ENCODE peak calls at places on chromosomes 3 and 15, in six cellular contexts. U is GM23248, H is heart left ventricle, R is left ventricle myocardium inferior, A is right cardiac atrium, Q is uterus. J is an unnamed sample. For H3K9me3, the result is how much of the 10 kb centered on the place peaks cover.

GRCh38 chr3:188270423-188270972 is 116.5 kb downstream of the LPP start:
- DNase-seq in U (peak), H (no peak), R (no peak), A (no peak), Q (peak), J (no peak)

GRCh38 chr3:41239587-41239986 is 40.3 kb downstream of the CTNNB1 start:
- DNase-seq in U (peak), H (no peak), R (no peak), A (no peak), Q (no peak), J (no peak)

GRCh38 chr3:27079427-27080105 is 289.6 kb downstream of the NEK10 start:
- DNase-seq in U (peak), H (no peak), R (no peak), A (no peak), Q (no peak), J (no peak)

GRCh38 chr3:129276385-129276784 is 2.3 kb upstream of the HMCES start:
- DNase-seq in U (no peak), H (no peak), R (no peak), A (no peak), Q (no peak), J (no peak)

GRCh38 chr15:76139368-76140068 is 79.7 kb downstream of the TMEM266 start:
- DNase-seq in U (peak), H (no peak), R (peak), A (peak), Q (peak), J (peak)

GRCh38 chr3:184500344-184500923 is 61.2 kb upstream of the EPHB3 start:
- DNase-seq in U (no peak), H (no peak), R (no peak), A (no peak), Q (no peak), J (no peak)

GRCh38 chr3:9883676-9884554 is 3.9 kb upstream of the CIDEC start:
- DNase-seq in U (peak), H (no peak), R (no peak), A (no peak), Q (peak), J (no peak)

GRCh38 chr3:148233403-148233802 is 464.3 kb upstream of the AGTR1 start:
- DNase-seq in U (peak), H (no peak), R (no peak), A (no peak), Q (no peak), J (no peak)

GRCh38 chr3:19016846-19017245 is 131.5 kb upstream of the KCNH8 start:
- DNase-seq in U (no peak), H (no peak), R (no peak), A (no peak), Q (no peak), J (no peak)

GRCh38 chr15:51971353-51972133 is at the start of gene LEO1:
- DNase-seq in U (peak), H (peak), R (peak), A (peak), Q (peak), J (peak)

GRCh38 chr3:196645917-196646735 is 6.6 kb downstream of the NRROS start:
- DNase-seq in U (no peak), H (no peak), R (no peak), A (no peak), Q (no peak), J (no peak)

GRCh38 chr15:65032823-65033537 is 3.5 kb upstream of the MTFMT start:
- DNase-seq in U (peak), H (peak), R (peak), A (peak), Q (peak), J (peak)

GRCh38 chr3:10390641-10391373 is 69.9 kb upstream of the SEC13 start:
- DNase-seq in U (no peak), H (no peak), R (no peak), A (no peak), Q (no peak), J (no peak)

GRCh38 chr15:30791239-30791638 is 112.5 kb upstream of the FAN1 start:
- DNase-seq in U (peak), H (no peak), R (no peak), A (no peak), Q (no peak), J (peak)

GRCh38 chr15:93418566-93418965 is 329.6 kb upstream of the RGMA start:
- DNase-seq in U (no peak), H (no peak), R (no peak), A (no peak), Q (no peak), J (no peak)

GRCh38 chr15:93417156-93418077 is 328.4 kb upstream of the RGMA start:
- DNase-seq in U (no peak), H (peak), R (peak), A (peak), Q (no peak), J (no peak)

GRCh38 chr15:93422476-93422875 is 333.5 kb upstream of the RGMA start:
- DNase-seq in U (no peak), H (no peak), R (no peak), A (no peak), Q (no peak), J (no peak)

GRCh38 chr15:93420050-93420452 is 331.0 kb upstream of the RGMA start:
- DNase-seq in U (no peak), H (no peak), R (no peak), A (no peak), Q (no peak), J (no peak)

GRCh38 chr15:93420477-93420876 is 331.5 kb upstream of the RGMA start:
- DNase-seq in U (no peak), H (no peak), R (no peak), A (no peak), Q (no peak), J (no peak)
- H3K9me3 ChIP-seq in U (under half), H (under half), R (under half), A (under half), Q (under half), J (under half)

DNA sequence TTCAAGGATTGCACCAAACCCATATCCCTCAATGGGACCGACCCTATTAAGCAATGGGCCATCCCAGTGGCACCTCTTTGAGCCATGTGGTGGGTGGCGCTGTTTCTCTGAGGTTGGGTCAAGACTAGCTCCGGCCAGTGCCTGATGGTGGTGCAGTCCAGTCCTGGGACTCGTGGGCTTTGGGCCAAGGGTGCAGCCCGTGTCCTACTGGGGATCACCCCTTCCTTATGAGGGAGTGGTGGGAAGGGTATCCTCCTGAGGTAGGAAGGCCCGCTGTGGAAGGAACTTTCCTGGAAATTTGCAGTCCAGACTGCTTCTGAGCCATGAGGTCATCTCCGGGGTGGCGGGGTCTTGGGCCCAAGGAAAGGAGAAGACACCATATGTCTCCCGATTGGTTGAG is 231.6 kb downstream of the SNRPN start:
- DNase-seq in U (no peak), H (peak), R (no peak), A (no peak), Q (no peak), J (no peak)
- H3K9me3 ChIP-seq in U (under half), H (under half), R (half or more), A (under half), Q (under half), J (under half)

DNA sequence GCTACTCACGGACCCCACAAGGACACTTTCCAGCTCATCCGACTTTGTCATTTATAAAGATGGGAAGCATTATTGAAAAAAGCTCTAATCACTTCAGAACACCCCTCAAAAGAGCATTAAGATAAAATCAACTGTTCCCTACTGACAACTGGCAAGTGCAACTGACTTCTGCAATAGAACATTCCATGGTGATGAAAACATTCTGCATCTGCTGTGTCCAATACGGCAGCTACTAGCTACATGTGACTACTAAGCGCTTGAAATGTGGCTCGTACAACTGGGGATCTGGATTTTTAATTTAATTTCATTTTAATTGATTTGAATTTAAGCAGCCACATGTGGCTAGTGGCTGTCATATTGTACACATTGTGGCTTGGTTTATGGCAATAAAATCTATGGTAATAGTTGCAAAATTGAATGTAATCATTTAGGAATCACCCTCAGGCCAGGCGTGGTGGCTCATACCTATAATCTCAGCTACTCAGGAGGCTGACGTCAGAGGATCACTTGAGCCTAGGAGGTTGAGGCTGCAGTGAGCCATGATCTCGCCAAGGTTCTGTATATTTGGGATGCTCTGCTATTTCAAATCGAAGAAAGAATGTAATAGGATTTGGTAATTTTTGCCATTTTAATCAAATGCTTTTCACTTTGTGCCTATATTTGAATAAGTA is 390.3 kb downstream of the GABRB3 start:
- DNase-seq in U (no peak), H (no peak), R (no peak), A (no peak), Q (no peak), J (no peak)
- H3K9me3 ChIP-seq in U (under half), H (under half), R (under half), A (under half), Q (under half), J (under half)

GRCh38 chr15:22224241-22224671 is 143.9 kb downstream of the OR4M2 start:
- DNase-seq in U (no peak), H (peak), R (no peak), A (no peak), Q (no peak), J (no peak)
- H3K9me3 ChIP-seq in U (under half), H (under half), R (under half), A (under half), Q (under half), J (under half)

GRCh38 chr3:43016513-43016865 is 37.4 kb downstream of the GASK1A start:
- DNase-seq in U (no peak), H (no peak), R (no peak), A (no peak), Q (no peak), J (no peak)

GRCh38 chr3:43019168-43019765 is 40.2 kb downstream of the GASK1A start:
- DNase-seq in U (peak), H (no peak), R (no peak), A (no peak), Q (no peak), J (no peak)

GRCh38 chr3:43015572-43016512 is 36.7 kb downstream of the GASK1A start:
- DNase-seq in U (no peak), H (no peak), R (no peak), A (no peak), Q (no peak), J (no peak)

GRCh38 chr3:43017038-43017437 is 37.9 kb downstream of the GASK1A start:
- DNase-seq in U (no peak), H (no peak), R (no peak), A (no peak), Q (no peak), J (no peak)

DNA sequence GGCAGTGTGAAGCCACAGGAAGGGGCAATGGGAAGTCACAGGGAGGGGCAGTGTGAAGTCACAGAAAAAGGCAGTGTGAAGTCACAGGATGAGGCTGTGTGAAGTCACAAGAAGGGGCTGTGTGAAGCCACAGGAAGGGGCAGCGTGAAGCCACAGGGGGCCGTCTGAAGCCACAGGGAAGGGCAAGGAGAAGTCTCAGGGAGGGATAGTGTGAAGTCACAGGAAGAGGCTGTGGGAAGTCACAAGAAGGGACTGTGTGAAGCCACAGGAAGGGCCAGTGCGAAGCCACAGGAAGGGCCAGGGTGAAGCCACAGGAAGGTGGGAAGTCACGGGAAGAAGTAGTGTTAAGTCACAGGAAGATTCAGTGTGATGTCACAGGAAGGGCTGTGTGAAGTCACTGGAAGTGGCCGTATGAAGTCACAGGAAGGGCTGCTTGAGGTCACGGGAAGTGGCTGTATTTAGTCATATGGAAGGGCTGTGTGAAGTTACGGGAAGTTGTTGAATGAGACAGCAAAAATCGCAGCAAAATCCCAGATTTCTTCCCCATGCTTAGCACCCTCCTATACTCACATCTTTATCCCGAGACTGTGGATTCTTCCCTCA is 38.6 kb downstream of the GASK1A start:
- DNase-seq in U (no peak), H (no peak), R (no peak), A (no peak), Q (no peak), J (no peak)
- H3K9me3 ChIP-seq in U (under half), H (under half), R (under half), A (under half), Q (under half), J (under half)

GRCh38 chr15:94397377-94397776 is 166.0 kb downstream of the MCTP2 start:
- DNase-seq in U (no peak), H (no peak), R (no peak), A (no peak), Q (peak), J (no peak)
- H3K9me3 ChIP-seq in U (under half), H (under half), R (under half), A (under half), Q (under half), J (under half)

DNA sequence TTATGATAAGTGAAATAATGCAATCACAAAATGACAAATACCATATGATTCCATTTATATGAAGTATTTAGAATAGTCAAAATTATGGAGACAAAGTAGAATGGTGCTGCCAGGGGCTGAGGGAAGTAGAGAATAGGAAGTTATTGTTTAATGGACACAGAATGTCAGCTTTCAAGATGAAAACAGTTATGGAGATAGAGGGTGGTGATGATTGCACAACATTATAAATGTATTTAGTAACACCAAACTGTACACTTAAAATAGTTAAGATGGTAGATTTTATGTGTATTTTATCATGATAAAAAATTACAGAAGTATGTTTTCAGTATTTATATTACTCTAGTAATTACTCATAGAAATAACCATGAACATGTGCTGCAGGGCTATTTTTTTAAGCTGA is 100.8 kb upstream of the AZI2 start:
- DNase-seq in U (no peak), H (no peak), R (no peak), A (no peak), Q (no peak), J (no peak)
- H3K9me3 ChIP-seq in U (under half), H (under half), R (under half), A (under half), Q (under half), J (under half)

GRCh38 chr3:60779637-60780036 is 471.6 kb downstream of the FHIT start:
- DNase-seq in U (no peak), H (no peak), R (no peak), A (no peak), Q (no peak), J (no peak)
- H3K9me3 ChIP-seq in U (under half), H (under half), R (under half), A (under half), Q (under half), J (under half)

GRCh38 chr15:24971052-24971451 is 16.3 kb downstream of the SNRPN start:
- DNase-seq in U (no peak), H (no peak), R (no peak), A (no peak), Q (no peak), J (no peak)

GRCh38 chr15:24976932-24977331 is 22.1 kb downstream of the SNRPN start:
- DNase-seq in U (no peak), H (no peak), R (no peak), A (no peak), Q (no peak), J (no peak)

GRCh38 chr15:24966364-24967103 is 11.7 kb downstream of the SNRPN start:
- DNase-seq in U (no peak), H (no peak), R (no peak), A (no peak), Q (no peak), J (no peak)

GRCh38 chr15:24977686-24978085 is 22.9 kb downstream of the SNRPN start:
- DNase-seq in U (no peak), H (no peak), R (no peak), A (no peak), Q (no peak), J (no peak)

DNA sequence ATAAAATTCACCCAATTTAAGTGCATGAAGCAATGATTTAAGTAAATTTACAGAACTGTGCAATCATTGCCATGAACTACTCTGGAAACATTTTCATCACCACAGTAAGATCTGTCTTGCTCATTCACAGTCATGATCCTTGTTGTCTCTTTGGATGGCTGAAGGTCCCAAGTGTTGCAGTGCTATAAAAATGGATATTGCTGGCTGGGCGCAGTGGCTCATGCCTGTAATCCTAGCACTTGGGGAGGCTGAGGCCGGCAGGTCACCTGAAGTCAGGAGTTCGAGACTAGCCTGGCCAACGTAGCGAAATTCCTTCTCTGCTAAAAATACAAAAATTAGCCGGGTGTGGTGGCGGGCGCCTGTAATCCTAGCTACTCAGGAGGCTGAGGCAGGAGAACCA is 17.0 kb downstream of the SNRPN start:
- DNase-seq in U (no peak), H (no peak), R (no peak), A (no peak), Q (no peak), J (no peak)
- H3K9me3 ChIP-seq in U (under half), H (under half), R (half or more), A (under half), Q (under half), J (under half)

GRCh38 chr3:32154180-32154579 is 47.8 kb downstream of the GPD1L start:
- DNase-seq in U (peak), H (no peak), R (no peak), A (no peak), Q (no peak), J (no peak)

GRCh38 chr3:32155117-32155516 is 48.7 kb downstream of the GPD1L start:
- DNase-seq in U (no peak), H (no peak), R (no peak), A (no peak), Q (no peak), J (no peak)

GRCh38 chr3:32148356-32148755 is 41.9 kb downstream of the GPD1L start:
- DNase-seq in U (no peak), H (no peak), R (no peak), A (no peak), Q (no peak), J (no peak)

GRCh38 chr3:32157600-32158264 is 51.3 kb downstream of the GPD1L start:
- DNase-seq in U (no peak), H (no peak), R (no peak), A (no peak), Q (no peak), J (no peak)

DNA sequence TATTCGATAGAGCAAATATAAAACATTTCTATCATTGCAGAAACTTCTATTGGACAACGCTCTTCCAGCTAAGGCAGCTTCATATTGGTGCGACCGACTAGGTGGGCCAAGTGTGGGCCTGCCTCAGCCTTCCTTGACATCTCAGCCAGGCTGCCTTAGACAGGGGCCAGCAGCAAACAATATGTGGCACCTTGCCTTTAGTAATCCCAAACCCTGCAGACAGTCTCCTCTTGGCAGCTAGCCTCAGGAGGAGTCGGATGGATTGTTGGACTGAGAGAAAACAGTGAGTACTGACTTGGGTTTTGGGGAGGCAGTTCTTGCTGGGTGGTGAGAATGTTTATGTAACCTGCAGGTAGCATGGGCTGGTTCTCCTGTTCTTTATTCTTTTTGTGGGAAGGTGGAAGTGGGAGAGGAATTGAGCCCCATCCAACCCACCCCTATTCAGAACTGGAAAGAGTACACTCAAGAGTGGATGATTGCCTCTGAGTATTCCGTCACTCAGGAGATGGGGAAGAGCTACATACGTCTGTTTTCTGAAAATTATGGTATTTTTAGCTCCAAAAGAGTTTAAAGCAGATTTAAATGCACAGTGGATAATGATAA is 47.1 kb downstream of the GPD1L start:
- DNase-seq in U (no peak), H (no peak), R (no peak), A (no peak), Q (no peak), J (no peak)
- H3K9me3 ChIP-seq in U (under half), H (under half), R (under half), A (under half), Q (under half), J (under half)